ENCODE peak calls at places on chromosomes 6 and 20, in five cellular contexts. V is heart left ventricle, R is NB4, P is ovary, G is GM12891. N is an unnamed sample.

GRCh38 chr20:47487175-47487917 is 14.3 kb upstream of the NCOA3 start:
- DNase-seq in P (no peak), G (no peak), V (no peak), R (peak; percentile 45), N (peak; percentile 33)

GRCh38 chr6:53112404-53112803 is 36.2 kb downstream of the GCM1 start:
- DNase-seq in R (no peak), P (no peak), V (no peak), G (no peak), N (no peak)

GRCh38 chr6:154773610-154774089 is 40.4 kb downstream of the SCAF8 start:
- DNase-seq in G (peak; percentile 17), V (no peak), R (no peak), P (no peak), N (no peak)

GRCh38 chr6:151075943-151076555 is 163.7 kb upstream of the AKAP12 start:
- DNase-seq in G (no peak), V (no peak), R (no peak), P (no peak), N (no peak)

GRCh38 chr6:112827793-112828192 is 480.7 kb downstream of the RFPL4B start:
- DNase-seq in R (no peak), G (no peak), V (peak; percentile 54), P (no peak), N (no peak)

GRCh38 chr6:84652356-84653026 is 111.9 kb downstream of the TBX18 start:
- DNase-seq in G (no peak), R (no peak), V (no peak), P (no peak), N (no peak)

GRCh38 chr6:118377711-118378414 is 170.2 kb upstream of the PLN start:
- DNase-seq in P (no peak), G (no peak), R (peak; percentile 7), V (peak; percentile 68), N (no peak)

GRCh38 chr6:33695451-33695855 is 16.0 kb downstream of the UQCC2 start:
- DNase-seq in R (no peak), V (no peak), G (no peak), P (peak; percentile 38), N (no peak)

GRCh38 chr6:135522975-135523692 is 25.6 kb upstream of the AHI1 start:
- DNase-seq in R (no peak), G (no peak), P (no peak), V (no peak), N (peak; percentile 43)

GRCh38 chr6:1143655-1144054 is 168.2 kb upstream of the FOXQ1 start:
- DNase-seq in V (no peak), P (no peak), G (no peak), R (no peak), N (no peak)

GRCh38 chr20:56411759-56412472 is at the start of gene CASS4:
- DNase-seq in G (no peak), P (no peak), R (peak; percentile 84), V (no peak), N (peak; percentile 97)

GRCh38 chr6:145824344-145824743 is 9.7 kb upstream of the FBXO30 start:
- DNase-seq in R (no peak), G (no peak), P (no peak), V (no peak), N (no peak)

GRCh38 chr20:51661609-51662178 is 106.5 kb downstream of the ATP9A start:
- DNase-seq in R (no peak), V (no peak), G (no peak), P (no peak), N (no peak)

GRCh38 chr6:14924126-14925024 is 321.5 kb upstream of the JARID2 start:
- DNase-seq in G (no peak), R (no peak), P (no peak), V (no peak), N (no peak)
- TF ChIP-seq POLR2A in G (no peak), R (no peak), P (no peak), V (no peak), N (no peak)

GRCh38 chr20:10433623-10434466 is at the start of gene MKKS:
- DNase-seq in G (peak; percentile 55), V (peak; percentile 96), R (peak; percentile 94), P (peak; percentile 94), N (peak; percentile 95)
- TF ChIP-seq POLR2A in G (no peak), V (peak; percentile 44), R (peak; percentile 67), P (peak; percentile 35), N (no peak)

GRCh38 chr6:36623547-36624459 is 29.6 kb downstream of the SRSF3 start:
- DNase-seq in V (peak; percentile 90), G (peak; percentile 59), P (peak; percentile 93), R (peak; percentile 83), N (peak; percentile 84)
- TF ChIP-seq POLR2A in V (no peak), G (no peak), P (no peak), R (no peak), N (no peak)

GRCh38 chr6:2245103-2245953 is at the start of gene GMDS:
- DNase-seq in P (peak; percentile 91), R (peak; percentile 93), V (peak; percentile 94), G (peak; percentile 95), N (peak; percentile 96)
- TF ChIP-seq POLR2A in P (peak; percentile 63), R (peak; percentile 78), V (peak; percentile 97), G (peak; percentile 80), N (peak; percentile 83)

GRCh38 chr6:31497595-31498476 is at the start of gene MICB:
- DNase-seq in P (peak; percentile 74), G (peak; percentile 69), V (peak; percentile 81), R (peak; percentile 91), N (peak; percentile 88)
- TF ChIP-seq POLR2A in P (no peak), G (peak; percentile 34), V (peak; percentile 60), R (peak; percentile 29), N (peak; percentile 32)

DNA sequence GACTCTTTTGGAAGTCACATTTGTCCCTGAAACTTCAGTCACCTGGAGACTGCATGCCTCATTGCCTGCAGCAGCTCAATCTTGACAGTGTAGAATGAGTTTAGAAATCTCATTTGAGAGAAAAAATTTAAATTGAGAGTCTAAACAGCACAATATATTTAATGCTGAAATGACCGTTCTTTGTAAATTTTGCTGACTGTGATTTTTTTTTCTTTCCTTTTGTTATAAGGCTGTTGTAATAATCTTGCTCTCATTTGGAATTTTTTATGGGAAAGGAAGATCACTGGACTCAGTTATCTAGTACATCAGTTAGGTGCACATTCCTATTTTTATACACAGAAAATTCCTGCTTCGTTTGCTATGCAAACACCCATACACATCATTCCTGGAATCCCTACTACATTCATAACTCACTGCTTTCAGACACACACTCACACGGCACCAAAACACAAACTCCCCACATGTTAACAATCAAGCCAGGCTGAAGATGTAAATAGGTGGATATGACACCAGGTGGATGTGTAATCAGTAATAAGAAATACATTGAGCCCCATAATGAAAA is 43.8 kb downstream of the PTCHD4 start:
- DNase-seq in R (no peak), G (no peak), P (no peak), V (no peak), N (no peak)
- TF ChIP-seq POLR2A in R (no peak), G (no peak), P (no peak), V (no peak), N (no peak)

N was measured in erythroblast.